ENCODE peak calls at places on chromosome 11, in nine cellular contexts. X is prostate gland, D is HCT116, W is transverse colon, H is Panc1, A is esophagus muscularis mucosa, J is K562, S is GM12878, B is spleen. G is an unnamed sample.

GRCh38 chr11:4164884-4165590 is 70.4 kb downstream of the RRM1 start:
- DNase-seq in B (no peak), D (no peak), A (no peak), S (no peak), H (no peak), J (no peak), X (no peak), W (no peak), G (no peak)

GRCh38 chr11:103031834-103032233 is 60.1 kb downstream of the DCUN1D5 start:
- DNase-seq in J (no peak), S (no peak), A (no peak), X (no peak), B (no peak), W (no peak), D (no peak), H (no peak), G (no peak)

GRCh38 chr11:97814325-97814959 is 1206.3 kb upstream of the CNTN5 start:
- DNase-seq in J (no peak), W (no peak), A (no peak), D (no peak), B (no peak), X (no peak), H (no peak), S (no peak), G (no peak)

GRCh38 chr11:60988658-60989057 is 17.2 kb downstream of the CD6 start:
- DNase-seq in A (no peak), D (no peak), S (no peak), J (no peak), W (no peak), X (no peak), H (no peak), B (no peak), G (no peak)

GRCh38 chr11:106471273-106471672 is 393.8 kb downstream of the AASDHPPT start:
- DNase-seq in S (no peak), J (no peak), H (no peak), X (no peak), B (no peak), D (no peak), W (no peak), A (no peak), G (no peak)

GRCh38 chr11:128174465-128175101 is 412.8 kb downstream of the ETS1 start:
- DNase-seq in H (no peak), A (no peak), D (no peak), J (no peak), W (no peak), X (no peak), B (no peak), S (no peak), G (no peak)

GRCh38 chr11:34488855-34489557 is 24.6 kb downstream of the ELF5 start:
- DNase-seq in A (no peak), H (no peak), S (no peak), X (no peak), B (no peak), J (no peak), W (no peak), D (no peak), G (no peak)

GRCh38 chr11:66970808-66971442 is 4.2 kb upstream of the C11orf86 start:
- DNase-seq in H (peak; percentile 91), W (peak; percentile 29), D (peak; percentile 89), B (no peak), J (no peak), A (no peak), S (no peak), X (no peak), G (no peak)

GRCh38 chr11:87263979-87264378 is 226.2 kb downstream of the TMEM135 start:
- DNase-seq in B (no peak), D (no peak), W (no peak), X (no peak), J (no peak), A (no peak), H (no peak), S (no peak), G (no peak)

GRCh38 chr11:86374586-86374985 is at the start of gene CCDC81:
- DNase-seq in D (no peak), J (no peak), X (no peak), B (no peak), A (no peak), H (no peak), W (no peak), S (no peak), G (no peak)

GRCh38 chr11:118171274-118172062 is 5.0 kb downstream of the SCN2B start:
- DNase-seq in A (no peak), X (peak; percentile 69), D (no peak), H (peak; percentile 30), B (peak; percentile 91), J (peak; percentile 87), W (peak; percentile 72), S (no peak), G (peak; percentile 78)

GRCh38 chr11:118169300-118170140 is 6.9 kb downstream of the SCN2B start:
- DNase-seq in X (no peak), W (no peak), B (no peak), H (no peak), D (no peak), A (no peak), J (no peak), S (no peak), G (no peak)

GRCh38 chr11:118170231-118170630 is 6.2 kb downstream of the SCN2B start:
- DNase-seq in S (no peak), H (no peak), D (no peak), J (no peak), W (no peak), A (no peak), B (no peak), X (no peak), G (no peak)

GRCh38 chr11:118172356-118172755 is 4.1 kb downstream of the SCN2B start:
- DNase-seq in H (no peak), A (no peak), W (no peak), X (no peak), D (no peak), J (no peak), S (no peak), B (no peak), G (no peak)

DNA sequence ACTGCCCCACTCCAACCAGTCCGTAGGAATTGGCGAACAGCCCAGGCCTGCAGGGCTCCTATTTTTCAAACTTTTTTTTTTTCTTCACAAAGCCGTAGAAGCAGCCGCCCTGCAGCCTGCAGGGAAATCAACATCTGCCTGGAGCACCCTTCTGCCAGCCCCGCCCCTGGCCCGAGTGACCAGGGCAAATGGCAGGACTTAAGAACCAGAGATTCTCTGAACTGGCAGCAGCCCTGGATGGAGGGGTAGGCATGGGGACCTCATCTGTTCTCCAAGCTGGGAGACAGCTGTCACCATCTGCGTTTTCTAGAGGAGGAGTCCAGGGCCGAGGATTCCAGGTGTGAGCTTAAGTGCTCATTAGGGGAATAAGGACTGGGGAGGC is 5.6 kb downstream of the SCN2B start:
- DNase-seq in W (no peak), S (no peak), A (no peak), X (no peak), D (no peak), J (no peak), B (no peak), H (no peak), G (peak; percentile 29)
- H3K4me3 ChIP-seq in W (no peak overlapping the region), S (no peak overlapping the region), A (no peak overlapping the region), X (no peak overlapping the region), D (no peak overlapping the region), J (no peak overlapping the region), B (no peak overlapping the region), H (no peak overlapping the region), G (no peak overlapping the region)

GRCh38 chr11:118358071-118358470 is 1.3 kb upstream of the UBE4A start:
- DNase-seq in B (no peak), D (no peak), X (no peak), H (no peak), W (no peak), S (no peak), A (no peak), J (no peak), G (no peak)
- H3K9me3 ChIP-seq in B (no peaks in the 10 kb centered on the region), D (no peaks in the 10 kb centered on the region), X (no peaks in the 10 kb centered on the region), H (no peaks in the 10 kb centered on the region), W (no peaks in the 10 kb centered on the region), S (no peaks in the 10 kb centered on the region), A (no peaks in the 10 kb centered on the region), J (peaks cover 5% of the 10 kb centered on the region), G (no peaks in the 10 kb centered on the region)

GRCh38 chr11:35529971-35530495 is 4.6 kb upstream of the PAMR1 start:
- DNase-seq in W (no peak), D (no peak), H (no peak), A (no peak), J (no peak), X (no peak), S (no peak), B (no peak), G (no peak)
- TF ChIP-seq POLR2AphosphoS5 in W (no peak), D (no peak), H (no peak), A (no peak), J (no peak), X (no peak), S (no peak), B (no peak), G (no peak)

GRCh38 chr11:114463999-114464398 is 24.7 kb downstream of the REXO2 start:
- DNase-seq in S (no peak), B (no peak), W (no peak), D (no peak), X (no peak), J (no peak), H (no peak), A (no peak), G (no peak)
- H3K4me3 ChIP-seq in S (no peak overlapping the region), B (no peak overlapping the region), W (no peak overlapping the region), D (no peak overlapping the region), X (no peak overlapping the region), J (no peak overlapping the region), H (no peak overlapping the region), A (no peak overlapping the region), G (no peak overlapping the region)

DNA sequence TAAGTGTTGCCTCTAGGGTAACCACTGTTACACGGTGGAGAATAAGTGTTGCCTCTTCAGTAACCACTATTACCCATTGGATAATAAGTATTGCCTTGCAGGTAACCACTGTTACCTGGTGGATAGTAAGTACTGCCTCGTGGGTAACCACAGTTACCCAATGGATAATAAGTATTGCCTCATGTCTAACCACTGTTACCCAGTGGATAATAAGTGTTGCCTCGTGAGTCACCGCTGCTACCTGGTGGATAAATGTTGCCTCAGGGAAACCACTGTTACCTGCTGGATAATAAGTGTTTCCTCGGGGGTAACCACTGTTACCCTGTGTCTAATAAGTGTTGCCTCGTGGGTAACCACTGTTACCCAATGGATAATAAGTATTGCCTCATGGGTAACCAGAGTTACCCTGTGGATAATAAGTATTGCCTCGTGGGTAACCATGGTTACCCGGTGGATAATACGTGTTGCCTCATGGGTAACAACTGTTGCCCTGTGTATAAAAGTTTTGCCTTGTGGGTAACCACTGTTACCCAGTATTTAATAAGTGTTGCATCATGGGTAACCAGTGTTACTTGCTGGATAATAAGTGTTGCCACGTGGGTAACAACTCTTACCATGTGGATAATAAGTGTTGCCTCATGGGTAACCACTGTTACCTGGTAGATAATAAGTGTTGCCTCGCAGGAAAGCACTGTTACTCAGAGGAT is 12.3 kb upstream of the NXPE4 start:
- DNase-seq in B (no peak), X (no peak), A (peak; percentile 45), W (no peak), D (no peak), H (no peak), S (no peak), J (no peak), G (no peak)
- H3K9me3 ChIP-seq in B (no peaks in the 10 kb centered on the region), X (no peaks in the 10 kb centered on the region), A (no peaks in the 10 kb centered on the region), W (no peaks in the 10 kb centered on the region), D (no peaks in the 10 kb centered on the region), H (peaks cover 6% of the 10 kb centered on the region), S (peaks cover 5% of the 10 kb centered on the region), J (peaks cover 7% of the 10 kb centered on the region), G (no peaks in the 10 kb centered on the region)

GRCh38 chr11:112163875-112164521 is at the start of gene IL18:
- DNase-seq in D (peak; percentile 78), S (no peak), H (peak; percentile 78), B (peak; percentile 84), A (no peak), J (peak; percentile 53), W (peak; percentile 88), X (no peak), G (peak; percentile 67)
- TF ChIP-seq POLR2AphosphoS5 in D (peak; percentile 97), S (no peak), H (peak; percentile 69), B (peak; percentile 85), A (no peak), J (no peak), W (peak; percentile 96), X (no peak), G (no peak)